ENCODE peak calls at places on chromosomes 3 and 15, in six cellular contexts. Y is fibroblast of the aortic adventitia, D is A549, L is NCI-H510A treated with DMSO at 0.1 percent for 48 hours, T is Peyer's patch, J is EL. C is an unnamed sample.

GRCh38 chr3:11381563-11381962 is 109.4 kb downstream of the ATG7 start:
- DNase-seq in Y (no peak), D (no peak), L (peak; percentile 12), T (no peak), J (no peak), C (no peak)

GRCh38 chr15:69358850-69359249 is 55.3 kb upstream of the KIF23 start:
- DNase-seq in Y (no peak), D (no peak), L (no peak), T (no peak), J (no peak), C (no peak)

GRCh38 chr3:13832130-13832529 is 47.7 kb downstream of the WNT7A start:
- DNase-seq in Y (no peak), D (no peak), L (no peak), T (no peak), J (no peak), C (no peak)

GRCh38 chr3:39639344-39640236 is 169.8 kb upstream of the MYRIP start:
- DNase-seq in Y (peak; percentile 93), D (peak; percentile 91), L (no peak), T (no peak), J (peak; percentile 97), C (no peak)

GRCh38 chr3:169660709-169661566 is 2.6 kb downstream of the MECOM start:
- DNase-seq in Y (peak; percentile 85), D (no peak), L (no peak), T (no peak), J (peak; percentile 21), C (no peak)

GRCh38 chr3:8869613-8870012 is 93.7 kb downstream of the RAD18 start:
- DNase-seq in Y (peak; percentile 83), D (peak; percentile 93), L (no peak), T (no peak), J (peak; percentile 99), C (no peak)

GRCh38 chr3:157329541-157329940 is 107.1 kb upstream of the PTX3 start:
- DNase-seq in Y (peak; percentile 47), D (no peak), L (no peak), T (no peak), J (peak; percentile 16), C (no peak)

GRCh38 chr3:107065094-107065861 is 312.0 kb upstream of the CCDC54 start:
- DNase-seq in Y (peak; percentile 26), D (no peak), L (no peak), T (no peak), J (no peak), C (peak; percentile 47)

GRCh38 chr3:99972380-99973104 is 141.8 kb downstream of the FILIP1L start:
- DNase-seq in Y (no peak), D (no peak), L (no peak), T (no peak), J (no peak), C (no peak)

GRCh38 chr15:67137951-67138935 is 72.8 kb downstream of the SMAD3 start:
- DNase-seq in Y (peak; percentile 48), D (no peak), L (no peak), T (no peak), J (no peak), C (no peak)

GRCh38 chr15:79358069-79358468 is 47.2 kb downstream of the TMED3 start:
- DNase-seq in Y (no peak), D (no peak), L (no peak), T (no peak), J (no peak), C (no peak)

GRCh38 chr3:140834266-140835037 is 107.2 kb upstream of the SLC25A36 start:
- DNase-seq in Y (no peak), D (peak; percentile 10), L (no peak), T (no peak), J (peak; percentile 11), C (no peak)

GRCh38 chr3:61371123-61371522 is 119.9 kb upstream of the FHIT start:
- DNase-seq in Y (no peak), D (peak; percentile 12), L (no peak), T (no peak), J (peak; percentile 1), C (no peak)

GRCh38 chr15:81184188-81184587 is 12.5 kb upstream of the IL16 start:
- DNase-seq in Y (no peak), D (no peak), L (no peak), T (no peak), J (no peak), C (peak; percentile 48)

GRCh38 chr3:144947895-144948294 is 976.3 kb downstream of the DIPK2A start:
- DNase-seq in Y (no peak), D (no peak), L (no peak), T (no peak), J (no peak), C (no peak)

GRCh38 chr3:150059729-150060128 is 89.0 kb upstream of the PFN2 start:
- DNase-seq in Y (no peak), D (no peak), L (no peak), T (no peak), J (no peak), C (no peak)

GRCh38 chr15:89399390-89400120 is 64.9 kb upstream of the POLG start:
- DNase-seq in Y (no peak), D (peak; percentile 84), L (peak; percentile 31), T (peak; percentile 59), J (peak; percentile 65), C (peak; percentile 30)

C was measured in NCI-H1694 treated with DMSO at 0.1 percent for 48 hours.